ENCODE peak calls at places on chromosomes 13 and 19, in seven cellular contexts. D is CD8-positive, alpha-beta memory T cell; V is body of pancreas; O is mammary epithelial cell; U is AG04450; I is thoracic aorta; P is foreskin fibroblast. G is an unnamed sample.

GRCh38 chr13:97161832-97162231 is 60.3 kb upstream of the MBNL2 start:
- DNase-seq in D (no peak), V (no peak), O (no peak), U (no peak), I (no peak), P (no peak), G (no peak)

GRCh38 chr13:35984287-35984686 is 146.9 kb downstream of the DCLK1 start:
- DNase-seq in D (no peak), V (no peak), O (no peak), U (no peak), I (no peak), P (no peak), G (no peak)

GRCh38 chr19:32373614-32374295 is 28.3 kb downstream of the ZNF507 start:
- DNase-seq in D (no peak), V (peak), O (peak), U (peak), I (peak), P (peak), G (peak)

GRCh38 chr13:73090116-73090811 is 31.5 kb downstream of the KLF5 start:
- DNase-seq in D (no peak), V (peak), O (peak), U (peak), I (no peak), P (peak), G (peak)

GRCh38 chr13:45446181-45446580 is 18.6 kb upstream of the COG3 start:
- DNase-seq in D (no peak), V (no peak), O (peak), U (no peak), I (no peak), P (peak), G (no peak)

GRCh38 chr19:18340990-18341868 is 831 bp downstream of the PGPEP1 start:
- DNase-seq in D (peak), V (peak), O (no peak), U (no peak), I (no peak), P (peak), G (no peak)

GRCh38 chr13:23630349-23631093 is 60.3 kb downstream of the TNFRSF19 start:
- DNase-seq in D (no peak), V (no peak), O (no peak), U (no peak), I (no peak), P (no peak), G (no peak)

GRCh38 chr13:21638319-21639282 is 32.3 kb upstream of the FGF9 start:
- DNase-seq in D (peak), V (peak), O (peak), U (no peak), I (no peak), P (peak), G (no peak)

GRCh38 chr19:43438291-43439162 is 23.8 kb downstream of the TEX101 start:
- DNase-seq in D (no peak), V (peak), O (peak), U (peak), I (no peak), P (peak), G (peak)

GRCh38 chr13:100323937-100324336 is 235.0 kb downstream of the PCCA start:
- DNase-seq in D (no peak), V (no peak), O (no peak), U (no peak), I (no peak), P (no peak), G (no peak)

GRCh38 chr19:5844456-5845433 is 5.2 kb upstream of the FUT6 start:
- DNase-seq in D (no peak), V (no peak), O (no peak), U (no peak), I (no peak), P (no peak), G (no peak)

GRCh38 chr19:5838437-5839311 is 828 bp downstream of the FUT6 start:
- DNase-seq in D (no peak), V (no peak), O (no peak), U (no peak), I (no peak), P (no peak), G (no peak)

GRCh38 chr19:5843295-5843927 is 3.9 kb upstream of the FUT6 start:
- DNase-seq in D (no peak), V (no peak), O (no peak), U (no peak), I (no peak), P (no peak), G (no peak)

GRCh38 chr19:5837768-5838364 is 1.6 kb downstream of the FUT6 start:
- DNase-seq in D (no peak), V (no peak), O (no peak), U (no peak), I (no peak), P (no peak), G (no peak)

GRCh38 chr19:5839312-5840017 is at the start of gene FUT6:
- DNase-seq in D (no peak), V (no peak), O (no peak), U (no peak), I (no peak), P (no peak), G (no peak)
- H3K4me3 ChIP-seq in D (no peak), V (no peak), O (no peak), U (no peak), I (no peak), P (no peak), G (no peak)

GRCh38 chr19:21460686-21461085 is 44.7 kb upstream of the ZNF429 start:
- DNase-seq in D (no peak), V (no peak), O (no peak), U (no peak), I (no peak), P (no peak), G (no peak)

GRCh38 chr19:21468791-21469190 is 36.6 kb upstream of the ZNF429 start:
- DNase-seq in D (no peak), V (no peak), O (no peak), U (no peak), I (no peak), P (no peak), G (no peak)

GRCh38 chr19:21462540-21462939 is 42.9 kb upstream of the ZNF429 start:
- DNase-seq in D (no peak), V (no peak), O (no peak), U (no peak), I (no peak), P (no peak), G (no peak)

GRCh38 chr19:21466627-21467026 is 38.8 kb upstream of the ZNF429 start:
- DNase-seq in D (no peak), V (no peak), O (no peak), U (no peak), I (no peak), P (no peak), G (no peak)

DNA sequence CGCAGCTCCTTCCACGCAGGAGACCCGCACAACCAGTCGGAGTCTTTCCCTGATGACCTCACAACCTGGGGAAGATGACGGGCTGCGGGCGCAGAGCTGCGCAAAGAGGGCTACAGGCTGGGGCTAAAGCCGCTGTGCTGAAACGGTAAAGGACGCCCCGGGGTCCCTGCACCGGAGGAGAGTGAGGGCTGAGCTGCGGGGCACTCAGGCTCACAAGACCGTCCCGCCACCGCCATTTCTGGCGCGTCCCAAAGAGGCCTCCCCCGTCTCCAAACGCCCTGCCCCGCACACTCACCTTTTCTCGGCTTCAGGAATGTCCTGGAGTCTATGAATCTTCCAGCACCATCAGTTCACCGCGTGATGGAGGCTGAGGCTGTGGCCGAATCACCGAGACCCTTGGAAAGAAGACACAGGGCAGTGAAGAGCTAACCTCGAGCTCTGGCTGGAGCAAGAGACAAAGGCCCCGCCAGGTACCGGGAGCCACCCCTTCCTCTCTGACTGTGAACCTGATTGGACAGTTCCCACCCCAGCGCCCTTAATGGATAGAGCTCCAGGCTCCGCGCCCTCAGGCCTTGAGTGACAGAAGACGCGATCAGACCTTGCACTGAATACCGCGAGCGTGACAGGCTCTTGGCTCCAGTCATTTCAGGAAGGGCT is 41.8 kb upstream of the ZNF429 start:
- DNase-seq in D (no peak), V (peak), O (peak), U (no peak), I (no peak), P (no peak), G (no peak)
- H3K4me3 ChIP-seq in D (no peak), V (peak), O (no peak), U (no peak), I (peak), P (no peak), G (no peak)

GRCh38 chr19:49196527-49197240 is 39.1 kb downstream of the TRPM4 start:
- DNase-seq in D (no peak), V (no peak), O (no peak), U (no peak), I (no peak), P (no peak), G (no peak)
- H3K4me3 ChIP-seq in D (no peak), V (no peak), O (no peak), U (no peak), I (peak), P (no peak), G (no peak)

DNA sequence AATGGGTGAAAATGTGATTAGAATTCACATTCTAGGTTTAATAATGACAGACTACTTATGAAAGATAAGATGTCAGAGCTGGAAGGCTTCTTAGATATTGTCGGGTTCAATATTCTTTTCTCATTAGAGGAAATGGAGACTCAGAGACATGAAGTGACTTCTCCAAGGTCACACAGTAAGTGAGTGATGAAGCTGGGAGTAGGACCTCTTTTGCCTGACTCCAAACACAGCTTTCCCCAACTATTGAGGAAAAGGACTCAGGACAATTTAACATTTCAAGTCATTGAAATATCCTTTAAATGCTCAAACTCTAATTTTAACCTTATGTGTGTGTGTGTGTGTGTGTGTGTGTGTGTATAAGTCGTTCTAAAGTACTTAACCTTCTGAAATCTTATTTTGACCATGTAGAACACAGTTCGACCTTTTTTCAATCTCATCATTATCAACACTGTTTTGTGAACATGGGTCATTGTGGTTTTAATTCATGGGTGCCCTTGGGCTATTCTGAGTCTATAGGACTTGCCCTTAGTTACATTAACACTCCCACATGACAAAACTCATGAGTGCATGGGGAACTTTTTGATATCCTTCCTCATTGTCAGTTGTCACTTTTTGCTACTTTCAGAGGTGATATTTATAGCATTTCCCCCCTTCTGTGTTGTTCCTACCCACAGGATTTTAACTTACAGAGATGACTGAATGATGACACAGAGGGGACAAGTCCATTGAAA is 53.0 kb downstream of the LRCH1 start:
- DNase-seq in D (no peak), V (no peak), O (no peak), U (no peak), I (no peak), P (no peak), G (no peak)
- H3K4me3 ChIP-seq in D (no peak), V (no peak), O (no peak), U (no peak), I (no peak), P (no peak), G (no peak)